ENCODE peak calls at places on chromosome X, in seven cellular contexts. One of them, this sample, is unnamed.

GRCh38 chrX:10600479-10600878 is 19.9 kb downstream of the MID1 start:
- DNase-seq in breast epithelium: no peak
- DNase-seq in ovary: no peak
- DNase-seq in body of pancreas: no peak
- DNase-seq in K562: no peak
- DNase-seq in A549: no peak
- DNase-seq in heart left ventricle: no peak
- DNase-seq in this sample: no peak

GRCh38 chrX:39577206-39577605 is 520.6 kb downstream of the BCOR start:
- DNase-seq in breast epithelium: no peak
- DNase-seq in ovary: no peak
- DNase-seq in body of pancreas: no peak
- DNase-seq in K562: no peak
- DNase-seq in A549: no peak
- DNase-seq in heart left ventricle: no peak
- DNase-seq in this sample: peak; percentile 14

GRCh38 chrX:134542485-134542884 is 82.5 kb downstream of the HPRT1 start:
- DNase-seq in breast epithelium: no peak
- DNase-seq in ovary: peak; percentile 76
- DNase-seq in body of pancreas: no peak
- DNase-seq in K562: peak; percentile 35
- DNase-seq in A549: peak; percentile 53
- DNase-seq in heart left ventricle: no peak
- DNase-seq in this sample: peak; percentile 65

GRCh38 chrX:140983730-140984129 is 18.7 kb upstream of the SPANXB1 start:
- DNase-seq in breast epithelium: no peak
- DNase-seq in ovary: no peak
- DNase-seq in body of pancreas: no peak
- DNase-seq in K562: no peak
- DNase-seq in A549: peak; percentile 79
- DNase-seq in heart left ventricle: no peak
- DNase-seq in this sample: no peak

GRCh38 chrX:86047174-86047991 is at the start of gene CHM:
- DNase-seq in breast epithelium: peak; percentile 68
- DNase-seq in ovary: peak; percentile 51
- DNase-seq in body of pancreas: peak; percentile 73
- DNase-seq in K562: peak; percentile 74
- DNase-seq in A549: peak; percentile 84
- DNase-seq in heart left ventricle: peak; percentile 43
- DNase-seq in this sample: peak; percentile 90

GRCh38 chrX:29065477-29065876 is 478.2 kb downstream of the IL1RAPL1 start:
- DNase-seq in breast epithelium: no peak
- DNase-seq in ovary: no peak
- DNase-seq in body of pancreas: no peak
- DNase-seq in K562: no peak
- DNase-seq in A549: no peak
- DNase-seq in heart left ventricle: no peak
- DNase-seq in this sample: no peak

GRCh38 chrX:54045563-54046228 is 1.4 kb upstream of the PHF8 start:
- DNase-seq in breast epithelium: no peak
- DNase-seq in ovary: no peak
- DNase-seq in body of pancreas: no peak
- DNase-seq in K562: no peak
- DNase-seq in A549: peak; percentile 61
- DNase-seq in heart left ventricle: no peak
- DNase-seq in this sample: peak; percentile 14

GRCh38 chrX:49233176-49233575 is at the start of gene CACNA1F:
- DNase-seq in breast epithelium: no peak
- DNase-seq in ovary: no peak
- DNase-seq in body of pancreas: no peak
- DNase-seq in K562: no peak
- DNase-seq in A549: no peak
- DNase-seq in heart left ventricle: no peak
- DNase-seq in this sample: no peak

GRCh38 chrX:45266456-45266855 is 65.8 kb upstream of the DIPK2B start:
- DNase-seq in breast epithelium: no peak
- DNase-seq in ovary: no peak
- DNase-seq in body of pancreas: no peak
- DNase-seq in K562: no peak
- DNase-seq in A549: no peak
- DNase-seq in heart left ventricle: no peak
- DNase-seq in this sample: no peak

GRCh38 chrX:38304010-38304409 is 23.3 kb downstream of the RPGR start:
- DNase-seq in breast epithelium: no peak
- DNase-seq in ovary: no peak
- DNase-seq in body of pancreas: no peak
- DNase-seq in K562: no peak
- DNase-seq in A549: peak; percentile 22
- DNase-seq in heart left ventricle: no peak
- DNase-seq in this sample: no peak

GRCh38 chrX:21985332-21985777 is 44.8 kb downstream of the SMS start:
- DNase-seq in breast epithelium: peak; percentile 67
- DNase-seq in ovary: peak; percentile 30
- DNase-seq in body of pancreas: peak; percentile 80
- DNase-seq in K562: peak; percentile 77
- DNase-seq in A549: peak; percentile 76
- DNase-seq in heart left ventricle: peak; percentile 50
- DNase-seq in this sample: peak; percentile 65

GRCh38 chrX:83916525-83916924 is 55.6 kb downstream of the CYLC1 start:
- DNase-seq in breast epithelium: no peak
- DNase-seq in ovary: no peak
- DNase-seq in body of pancreas: peak; percentile 10
- DNase-seq in K562: peak; percentile 0
- DNase-seq in A549: peak; percentile 8
- DNase-seq in heart left ventricle: no peak
- DNase-seq in this sample: no peak

GRCh38 chrX:150352581-150352980 is 10.5 kb upstream of the MAMLD1 start:
- DNase-seq in breast epithelium: no peak
- DNase-seq in ovary: no peak
- DNase-seq in body of pancreas: no peak
- DNase-seq in K562: no peak
- DNase-seq in A549: no peak
- DNase-seq in heart left ventricle: no peak
- DNase-seq in this sample: no peak

GRCh38 chrX:5730561-5730960 is 498.1 kb downstream of the NLGN4X start:
- DNase-seq in breast epithelium: no peak
- DNase-seq in ovary: no peak
- DNase-seq in body of pancreas: no peak
- DNase-seq in K562: no peak
- DNase-seq in A549: no peak
- DNase-seq in heart left ventricle: no peak
- DNase-seq in this sample: no peak

GRCh38 chrX:150582338-150582948 is 14.0 kb downstream of the MTM1 start:
- DNase-seq in breast epithelium: no peak
- DNase-seq in ovary: no peak
- DNase-seq in body of pancreas: no peak
- DNase-seq in K562: no peak
- DNase-seq in A549: no peak
- DNase-seq in heart left ventricle: no peak
- DNase-seq in this sample: no peak

GRCh38 chrX:106608016-106608415 is 3.8 kb upstream of the RADX start:
- DNase-seq in breast epithelium: no peak
- DNase-seq in ovary: no peak
- DNase-seq in body of pancreas: peak; percentile 33
- DNase-seq in K562: no peak
- DNase-seq in A549: no peak
- DNase-seq in heart left ventricle: no peak
- DNase-seq in this sample: no peak

DNA sequence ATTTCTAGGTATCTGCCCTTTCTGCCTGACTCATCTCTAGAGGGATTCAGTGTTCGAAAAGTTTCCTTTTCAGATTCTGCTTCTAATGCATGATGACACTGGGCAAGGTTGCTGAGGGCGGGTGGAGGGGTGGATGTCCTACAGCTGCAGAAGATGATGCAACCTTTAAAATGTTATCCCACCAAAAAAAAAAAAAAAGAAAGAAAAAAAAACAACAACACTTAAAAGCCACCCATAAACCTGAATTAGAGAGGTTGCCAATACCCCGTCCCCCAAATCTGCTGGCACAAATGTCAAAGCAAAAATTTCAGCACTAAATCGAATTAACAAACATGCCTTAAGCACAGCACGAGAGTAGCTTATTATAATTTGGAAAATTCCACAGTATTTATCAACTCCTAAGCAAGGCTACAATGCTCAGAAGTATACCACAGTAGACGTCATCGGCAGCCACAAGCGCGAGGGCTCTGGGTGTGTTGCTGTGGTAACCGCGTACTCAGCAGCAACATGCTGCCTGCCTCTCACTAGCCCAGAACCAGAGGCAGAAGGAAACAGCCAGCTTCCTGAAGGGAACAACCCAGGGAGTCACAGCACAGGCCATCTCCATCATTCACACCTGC is 167.5 kb upstream of the MAP3K15 start:
- DNase-seq in breast epithelium: peak; percentile 22
- DNase-seq in ovary: peak; percentile 52
- DNase-seq in body of pancreas: peak; percentile 44
- DNase-seq in K562: no peak
- DNase-seq in A549: peak; percentile 36
- DNase-seq in heart left ventricle: peak; percentile 69
- DNase-seq in this sample: peak; percentile 50
- H3K4me1 ChIP-seq in breast epithelium: no peaks in the 10 kb centered on the region
- H3K4me1 ChIP-seq in ovary: no peaks in the 10 kb centered on the region
- H3K4me1 ChIP-seq in body of pancreas: no peaks in the 10 kb centered on the region
- H3K4me1 ChIP-seq in K562: no peaks in the 10 kb centered on the region
- H3K4me1 ChIP-seq in A549: peaks cover 54% of the 10 kb centered on the region
- H3K4me1 ChIP-seq in heart left ventricle: peaks cover 9% of the 10 kb centered on the region
- H3K4me1 ChIP-seq in this sample: no peaks in the 10 kb centered on the region

DNA sequence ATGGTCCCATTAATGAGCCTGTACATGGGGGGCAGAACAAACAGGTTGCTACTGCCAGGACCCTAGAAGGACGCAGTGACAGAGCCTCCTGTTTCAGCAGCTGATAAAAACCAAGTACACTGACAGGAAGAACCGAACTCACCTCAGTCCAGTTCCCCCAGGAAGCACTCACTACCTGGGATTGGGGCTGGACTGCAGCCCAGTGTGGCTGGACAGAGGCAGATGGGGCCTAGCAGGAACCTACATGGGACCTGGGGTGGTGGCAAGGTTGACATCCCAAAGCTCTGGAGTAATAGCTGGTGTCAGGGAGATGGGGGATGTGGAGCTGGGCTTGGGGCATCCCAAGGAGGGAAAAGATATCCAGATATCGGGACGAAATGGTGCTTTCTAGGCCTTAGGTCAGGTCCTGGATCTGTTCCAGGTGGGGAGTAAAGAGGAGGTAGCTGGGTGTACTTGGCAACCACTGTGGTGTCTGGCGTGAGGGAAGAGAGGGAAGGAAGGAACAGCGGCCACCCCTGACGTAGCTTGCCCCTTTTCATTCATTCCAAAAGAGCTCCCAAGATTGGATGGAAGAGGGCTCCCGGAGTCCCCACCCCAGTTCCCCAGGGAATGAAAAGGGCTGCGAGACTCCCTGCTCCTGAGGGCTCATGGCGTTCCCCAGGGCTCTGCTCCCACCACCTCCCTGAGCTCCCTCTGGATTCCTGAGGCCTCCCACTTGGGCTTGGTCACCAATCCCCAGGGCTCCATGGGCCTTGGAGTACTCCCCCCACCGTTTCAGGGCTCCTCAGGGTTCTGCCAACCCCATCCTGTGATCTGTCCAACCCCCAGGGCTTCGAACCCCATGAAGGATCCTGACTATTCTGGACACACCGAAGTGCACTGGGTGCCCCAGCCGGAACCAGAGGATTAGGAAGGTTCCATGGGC is 4.5 kb downstream of the EMD start:
- DNase-seq in breast epithelium: no peak
- DNase-seq in ovary: no peak
- DNase-seq in body of pancreas: peak; percentile 4
- DNase-seq in K562: no peak
- DNase-seq in A549: no peak
- DNase-seq in heart left ventricle: no peak
- DNase-seq in this sample: no peak
- TF ChIP-seq POLR2A in breast epithelium: no peak
- TF ChIP-seq POLR2A in ovary: no peak
- TF ChIP-seq POLR2A in body of pancreas: no peak
- TF ChIP-seq POLR2A in K562: no peak
- TF ChIP-seq POLR2A in A549: peak; percentile 6
- TF ChIP-seq POLR2A in heart left ventricle: no peak
- TF ChIP-seq POLR2A in this sample: no peak

GRCh38 chrX:23235051-23235450 is 99.6 kb upstream of the PTCHD1 start:
- DNase-seq in breast epithelium: no peak
- DNase-seq in ovary: no peak
- DNase-seq in body of pancreas: no peak
- DNase-seq in K562: no peak
- DNase-seq in A549: no peak
- DNase-seq in heart left ventricle: no peak
- DNase-seq in this sample: no peak
- TF ChIP-seq CTCF in breast epithelium: no peak
- TF ChIP-seq CTCF in ovary: no peak
- TF ChIP-seq CTCF in body of pancreas: no peak
- TF ChIP-seq CTCF in K562: no peak
- TF ChIP-seq CTCF in A549: no peak
- TF ChIP-seq CTCF in heart left ventricle: no peak
- TF ChIP-seq CTCF in this sample: no peak

GRCh38 chrX:13936804-13937203 is 92.9 kb downstream of the GEMIN8 start:
- DNase-seq in breast epithelium: no peak
- DNase-seq in ovary: no peak
- DNase-seq in body of pancreas: no peak
- DNase-seq in K562: no peak
- DNase-seq in A549: no peak
- DNase-seq in heart left ventricle: no peak
- DNase-seq in this sample: no peak

GRCh38 chrX:13938766-13939530 is 90.7 kb downstream of the GEMIN8 start:
- DNase-seq in breast epithelium: no peak
- DNase-seq in ovary: no peak
- DNase-seq in body of pancreas: no peak
- DNase-seq in K562: no peak
- DNase-seq in A549: no peak
- DNase-seq in heart left ventricle: no peak
- DNase-seq in this sample: no peak

GRCh38 chrX:13937370-13938052 is 92.2 kb downstream of the GEMIN8 start:
- DNase-seq in breast epithelium: no peak
- DNase-seq in ovary: no peak
- DNase-seq in body of pancreas: no peak
- DNase-seq in K562: no peak
- DNase-seq in A549: no peak
- DNase-seq in heart left ventricle: no peak
- DNase-seq in this sample: no peak

GRCh38 chrX:13939741-13940597 is 89.7 kb downstream of the GEMIN8 start:
- DNase-seq in breast epithelium: no peak
- DNase-seq in ovary: no peak
- DNase-seq in body of pancreas: no peak
- DNase-seq in K562: no peak
- DNase-seq in A549: no peak
- DNase-seq in heart left ventricle: no peak
- DNase-seq in this sample: no peak

DNA sequence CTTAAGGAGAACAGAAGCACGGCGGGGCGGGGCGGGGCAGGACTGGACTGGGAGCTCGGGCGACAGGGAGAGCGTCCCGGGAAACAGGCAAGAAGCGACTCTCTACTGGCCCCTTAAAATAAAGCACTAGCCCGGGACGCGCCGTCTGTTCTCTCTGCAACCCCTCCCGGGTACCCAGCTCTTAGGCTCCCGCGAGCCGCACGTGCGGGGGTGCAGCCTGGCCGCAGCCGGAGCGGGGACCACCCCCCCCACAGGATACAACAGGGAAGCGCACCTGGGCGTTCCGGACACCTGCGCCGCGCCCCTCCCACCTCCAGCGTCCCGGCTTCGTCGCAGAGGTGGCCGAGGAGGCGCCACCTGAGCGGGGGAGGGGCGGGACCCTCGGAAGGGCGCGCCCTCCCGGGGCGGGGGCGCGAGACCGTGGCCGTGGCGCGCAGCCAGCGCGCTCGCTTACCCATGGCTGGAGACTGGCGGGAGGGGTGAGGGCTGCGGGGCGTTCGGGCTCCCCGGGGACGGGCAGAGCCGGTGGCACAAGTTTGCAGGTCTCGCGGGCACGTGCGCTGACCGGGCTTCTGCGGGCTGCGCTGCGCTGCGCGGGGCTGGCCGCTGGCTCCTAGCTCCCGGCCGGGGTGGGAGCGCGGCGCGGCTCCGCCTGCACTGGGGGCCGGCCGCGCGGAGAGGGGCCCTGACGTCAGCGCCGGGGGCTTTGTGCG is 91.5 kb downstream of the GEMIN8 start:
- DNase-seq in breast epithelium: peak; percentile 48
- DNase-seq in ovary: no peak
- DNase-seq in body of pancreas: peak; percentile 68
- DNase-seq in K562: no peak
- DNase-seq in A549: peak; percentile 0
- DNase-seq in heart left ventricle: peak; percentile 30
- DNase-seq in this sample: peak; percentile 30
- H3K4me1 ChIP-seq in breast epithelium: no peaks in the 10 kb centered on the region
- H3K4me1 ChIP-seq in ovary: no peaks in the 10 kb centered on the region
- H3K4me1 ChIP-seq in body of pancreas: peaks cover 3% of the 10 kb centered on the region
- H3K4me1 ChIP-seq in K562: peaks cover 9% of the 10 kb centered on the region
- H3K4me1 ChIP-seq in A549: no peaks in the 10 kb centered on the region
- H3K4me1 ChIP-seq in heart left ventricle: peaks cover 4% of the 10 kb centered on the region
- H3K4me1 ChIP-seq in this sample: no peaks in the 10 kb centered on the region